ENCODE peak calls at places on chromosomes 16 and 17, in nine cellular contexts. K, B, W, U, C, M, V, I and A are unnamed samples.

GRCh38 chr17:42744283-42744805 is 496 bp downstream of the EZH1 start:
- DNase-seq in K (peak; percentile 80), B (no peak), W (peak; percentile 47), U (peak; percentile 28), C (peak; percentile 81), M (peak; percentile 94), V (peak; percentile 82), I (peak; percentile 57), A (peak; percentile 90)

GRCh38 chr16:70490261-70490660 is 33.1 kb downstream of the COG4 start:
- DNase-seq in K (no peak), B (no peak), W (no peak), U (no peak), C (no peak), M (no peak), V (no peak), I (no peak), A (no peak)

GRCh38 chr17:46756061-46756735 is 62.3 kb downstream of the WNT3 start:
- DNase-seq in K (no peak), B (no peak), W (no peak), U (no peak), C (no peak), M (no peak), V (no peak), I (no peak), A (no peak)

GRCh38 chr16:54687043-54687655 is 243.5 kb upstream of the IRX5 start:
- DNase-seq in K (no peak), B (no peak), W (peak; percentile 1), U (no peak), C (no peak), M (no peak), V (no peak), I (no peak), A (no peak)

GRCh38 chr16:19153876-19154275 is 14.2 kb upstream of the SYT17 start:
- DNase-seq in K (peak; percentile 79), B (no peak), W (no peak), U (no peak), C (peak; percentile 48), M (no peak), V (no peak), I (peak; percentile 33), A (no peak)

GRCh38 chr16:86118467-86119307 is 219.7 kb downstream of the IRF8 start:
- DNase-seq in K (no peak), B (no peak), W (no peak), U (no peak), C (no peak), M (no peak), V (peak; percentile 18), I (no peak), A (no peak)

GRCh38 chr17:17050346-17051345 is 8.4 kb downstream of the MPRIP start:
- DNase-seq in K (no peak), B (no peak), W (no peak), U (no peak), C (no peak), M (no peak), V (no peak), I (no peak), A (no peak)

GRCh38 chr17:9575381-9576072 is at the start of gene STX8:
- DNase-seq in K (peak; percentile 94), B (peak; percentile 60), W (peak; percentile 94), U (peak; percentile 61), C (peak; percentile 96), M (peak; percentile 99), V (peak; percentile 82), I (peak; percentile 78), A (peak; percentile 91)

GRCh38 chr16:85234310-85235235 is 122.3 kb upstream of the CIBAR2 start:
- DNase-seq in K (peak; percentile 37), B (peak; percentile 73), W (peak; percentile 96), U (no peak), C (no peak), M (peak; percentile 93), V (no peak), I (peak; percentile 50), A (peak; percentile 99)

GRCh38 chr17:13770702-13771101 is 169.0 kb upstream of the HS3ST3A1 start:
- DNase-seq in K (no peak), B (no peak), W (no peak), U (no peak), C (no peak), M (no peak), V (no peak), I (no peak), A (no peak)

GRCh38 chr17:38768417-38768816 is 15.9 kb downstream of the PSMB3 start:
- DNase-seq in K (no peak), B (no peak), W (no peak), U (no peak), C (no peak), M (no peak), V (no peak), I (no peak), A (no peak)

GRCh38 chr16:57938936-57939871 is 31.7 kb downstream of the CNGB1 start:
- DNase-seq in K (peak; percentile 36), B (peak; percentile 76), W (peak; percentile 20), U (no peak), C (peak; percentile 62), M (no peak), V (no peak), I (peak; percentile 82), A (peak; percentile 77)

DNA sequence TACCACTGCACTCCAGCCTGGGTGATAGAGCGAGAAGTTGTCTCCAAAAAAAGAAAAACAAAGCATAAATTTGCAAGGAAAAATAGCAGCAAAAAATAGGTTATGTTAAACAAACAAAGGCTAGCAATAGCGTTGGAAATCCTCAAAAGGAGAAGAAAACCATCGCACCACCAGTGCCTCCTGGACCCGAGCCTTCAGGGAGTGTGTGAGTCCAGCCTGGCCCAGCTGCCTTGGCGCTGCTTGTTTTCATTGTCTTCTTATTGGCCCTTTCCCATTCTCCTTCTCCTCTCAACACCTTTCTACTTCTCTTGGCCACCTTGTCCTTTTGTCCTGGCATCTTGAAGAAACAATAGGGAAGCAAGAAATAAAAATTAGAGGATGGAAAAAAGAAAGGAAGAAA is 4.5 kb upstream of the UBALD2 start:
- DNase-seq in K (no peak), B (no peak), W (no peak), U (no peak), C (no peak), M (no peak), V (no peak), I (no peak), A (no peak)
- TF ChIP-seq CTCF in K (no peak), B (no peak), W (no peak), U (no peak), C (no peak), M (no peak), V (no peak), I (no peak), A (no peak)

DNA sequence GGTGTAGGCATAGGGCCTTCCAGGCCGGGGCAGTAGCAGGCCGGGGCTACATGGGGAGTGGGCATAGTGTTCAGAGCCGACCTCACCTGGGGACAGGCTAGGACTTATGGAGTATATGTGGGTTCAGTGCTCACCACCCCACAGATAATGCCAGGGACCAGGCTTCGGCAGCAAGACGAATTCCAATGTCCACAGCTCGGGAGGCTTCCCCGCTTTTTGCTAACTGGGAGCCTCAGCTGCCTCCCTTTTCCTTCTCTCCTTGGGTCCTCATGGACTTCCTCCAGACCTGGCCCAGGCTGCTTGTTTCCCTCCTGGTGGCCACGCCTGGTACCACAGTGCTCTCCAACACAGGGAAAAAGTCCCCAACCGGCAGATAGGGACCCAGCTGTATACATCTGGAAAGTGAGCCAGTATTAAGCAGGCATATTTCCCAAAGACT is 20.1 kb upstream of the SLC46A1 start:
- DNase-seq in K (peak; percentile 47), B (no peak), W (peak; percentile 8), U (no peak), C (peak; percentile 19), M (no peak), V (no peak), I (no peak), A (no peak)
- TF ChIP-seq CTCF in K (no peak), B (peak; percentile 9), W (peak; percentile 63), U (peak; percentile 46), C (peak; percentile 50), M (peak; percentile 52), V (peak; percentile 10), I (no peak), A (peak; percentile 41)

GRCh38 chr17:79399610-79400144 is 211.2 kb downstream of the RBFOX3 start:
- DNase-seq in K (no peak), B (no peak), W (no peak), U (no peak), C (no peak), M (peak; percentile 39), V (no peak), I (no peak), A (no peak)

GRCh38 chr17:79402275-79402674 is 208.6 kb downstream of the RBFOX3 start:
- DNase-seq in K (no peak), B (no peak), W (no peak), U (no peak), C (no peak), M (peak; percentile 69), V (no peak), I (no peak), A (no peak)

GRCh38 chr17:79401704-79402075 is 209.2 kb downstream of the RBFOX3 start:
- DNase-seq in K (no peak), B (no peak), W (no peak), U (no peak), C (no peak), M (peak; percentile 43), V (no peak), I (no peak), A (no peak)

GRCh38 chr17:79398441-79398840 is 212.4 kb downstream of the RBFOX3 start:
- DNase-seq in K (no peak), B (no peak), W (no peak), U (no peak), C (no peak), M (peak; percentile 60), V (no peak), I (no peak), A (no peak)

DNA sequence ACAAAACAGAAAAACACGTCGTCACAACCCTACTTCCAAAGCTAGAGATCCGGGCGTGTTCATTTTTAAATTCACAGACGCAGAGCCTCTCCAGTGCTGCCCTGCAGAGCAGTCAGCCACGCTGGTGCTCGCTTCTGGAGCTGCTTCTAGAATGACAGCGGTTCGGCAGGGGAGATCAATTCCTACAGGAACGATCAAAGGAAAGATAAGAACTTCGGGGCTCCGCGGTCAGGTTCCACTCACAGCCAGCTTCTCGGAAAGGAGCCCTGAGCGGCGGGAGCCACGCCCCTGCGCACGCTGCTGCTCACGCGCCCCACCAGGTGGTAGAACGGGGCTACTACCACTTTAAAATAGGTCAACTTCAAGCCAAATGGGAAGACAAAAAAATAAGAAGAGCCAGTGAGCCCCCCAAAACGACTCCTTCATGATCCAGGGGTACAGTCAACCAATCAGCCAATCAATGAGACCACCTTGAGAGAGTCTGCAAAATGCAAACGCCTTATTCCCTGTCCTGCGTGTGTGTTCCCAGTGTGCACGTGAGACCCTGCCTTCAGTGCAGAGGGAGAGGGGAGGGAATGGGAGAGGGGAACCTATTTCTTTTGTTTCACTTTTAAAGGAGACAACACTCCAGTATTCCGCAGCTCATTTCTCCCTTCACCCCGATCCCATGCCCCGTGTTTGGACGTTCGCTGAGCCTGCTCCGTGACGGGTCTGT is 209.7 kb downstream of the RBFOX3 start:
- DNase-seq in K (peak; percentile 69), B (no peak), W (peak; percentile 50), U (no peak), C (peak; percentile 53), M (peak; percentile 94), V (peak; percentile 53), I (peak; percentile 84), A (peak; percentile 97)
- TF ChIP-seq CTCF in K (peak; percentile 81), B (peak; percentile 95), W (peak; percentile 94), U (peak; percentile 93), C (peak; percentile 91), M (peak; percentile 78), V (peak; percentile 76), I (peak; percentile 97), A (peak; percentile 76)

GRCh38 chr17:82416771-82417170 is 1.4 kb upstream of the HEXD start:
- DNase-seq in K (peak; percentile 57), B (no peak), W (no peak), U (no peak), C (no peak), M (no peak), V (no peak), I (no peak), A (peak; percentile 38)
- TF ChIP-seq CTCF in K (no peak), B (no peak), W (no peak), U (no peak), C (peak; percentile 16), M (no peak), V (no peak), I (no peak), A (peak; percentile 18)